ENCODE peak calls at places on chromosomes 7 and 10, in six cellular contexts. K is activated CD8-positive, alpha-beta T cell treated with anti-CD3 and anti-CD28 coated beads for 36 hours; G is CD8-positive, alpha-beta memory T cell; B is Ammon's horn; T is occipital lobe; S is left lobe of liver. Z is an unnamed sample.

GRCh38 chr10:4661572-4662255 is 164.3 kb upstream of the AKR1E2 start:
- DNase-seq in K (no peak), G (no peak), B (no peak), T (no peak), S (peak), Z (no peak)

GRCh38 chr10:84173543-84173942 is at the start of gene GPR15LG:
- DNase-seq in K (no peak), G (no peak), B (no peak), T (no peak), S (no peak), Z (no peak)

GRCh38 chr7:157840174-157840912 is 503.5 kb downstream of the DNAJB6 start:
- DNase-seq in K (no peak), G (no peak), B (no peak), T (no peak), S (no peak), Z (no peak)

GRCh38 chr10:93495654-93496321 is 624 bp upstream of the CEP55 start:
- DNase-seq in K (peak), G (peak), B (peak), T (no peak), S (no peak), Z (no peak)

GRCh38 chr7:135382162-135382561 is 127.7 kb downstream of the CNOT4 start:
- DNase-seq in K (no peak), G (no peak), B (no peak), T (no peak), S (no peak), Z (no peak)

GRCh38 chr7:112199035-112199655 is 7.1 kb downstream of the DOCK4 start:
- DNase-seq in K (no peak), G (no peak), B (no peak), T (no peak), S (no peak), Z (no peak)

GRCh38 chr10:69340695-69341094 is 62.4 kb downstream of the HK1 start:
- DNase-seq in K (no peak), G (no peak), B (no peak), T (no peak), S (no peak), Z (no peak)

GRCh38 chr10:72009430-72010081 is 45.4 kb downstream of the CHST3 start:
- DNase-seq in K (no peak), G (no peak), B (peak), T (peak), S (peak), Z (peak)

GRCh38 chr7:1263391-1263951 is 30.8 kb downstream of the UNCX start:
- DNase-seq in K (no peak), G (peak), B (no peak), T (no peak), S (no peak), Z (no peak)

GRCh38 chr7:18667466-18667865 is 171.9 kb downstream of the HDAC9 start:
- DNase-seq in K (no peak), G (no peak), B (no peak), T (no peak), S (no peak), Z (no peak)

Z was measured in hypothalamus.